ENCODE peak calls at places on chromosomes 3 and 15, in ten cellular contexts. One of them, this sample, is unnamed.

GRCh38 chr3:10173926-10174435 is 9.3 kb downstream of the IRAK2 start:
- DNase-seq in sigmoid colon: peak; percentile 82
- DNase-seq in BJ: peak; percentile 78
- DNase-seq in fibroblast of lung: peak; percentile 90
- DNase-seq in tibial nerve: peak; percentile 43
- DNase-seq in ascending aorta: peak; percentile 98
- DNase-seq in GM12878: no peak
- DNase-seq in neural progenitor cell: no peak
- DNase-seq in colonic mucosa: no peak
- DNase-seq in RWPE2: no peak
- DNase-seq in this sample: no peak

GRCh38 chr3:63763156-63763555 is 55.9 kb upstream of the C3orf49 start:
- DNase-seq in BJ: peak; percentile 13
- DNase-seq in fibroblast of lung: no peak
- DNase-seq in neural progenitor cell: no peak
- DNase-seq in tibial nerve: no peak
- DNase-seq in RWPE2: no peak
- DNase-seq in GM12878: no peak
- DNase-seq in colonic mucosa: no peak
- DNase-seq in sigmoid colon: no peak
- DNase-seq in ascending aorta: no peak
- DNase-seq in this sample: no peak

GRCh38 chr3:112333386-112334334 is 704 bp downstream of the CD200 start:
- DNase-seq in RWPE2: no peak
- DNase-seq in ascending aorta: no peak
- DNase-seq in colonic mucosa: peak; percentile 35
- DNase-seq in neural progenitor cell: peak; percentile 60
- DNase-seq in BJ: no peak
- DNase-seq in fibroblast of lung: peak; percentile 48
- DNase-seq in GM12878: no peak
- DNase-seq in sigmoid colon: no peak
- DNase-seq in tibial nerve: no peak
- DNase-seq in this sample: no peak

GRCh38 chr3:51621091-51621892 is 49.8 kb upstream of the TEX264 start:
- DNase-seq in GM12878: no peak
- DNase-seq in BJ: no peak
- DNase-seq in ascending aorta: no peak
- DNase-seq in colonic mucosa: no peak
- DNase-seq in RWPE2: no peak
- DNase-seq in tibial nerve: no peak
- DNase-seq in sigmoid colon: no peak
- DNase-seq in neural progenitor cell: no peak
- DNase-seq in fibroblast of lung: peak; percentile 56
- DNase-seq in this sample: no peak

GRCh38 chr3:127386490-127386889 is 98.6 kb upstream of the PRR20G start:
- DNase-seq in BJ: no peak
- DNase-seq in fibroblast of lung: no peak
- DNase-seq in GM12878: no peak
- DNase-seq in neural progenitor cell: no peak
- DNase-seq in RWPE2: no peak
- DNase-seq in ascending aorta: no peak
- DNase-seq in colonic mucosa: no peak
- DNase-seq in tibial nerve: no peak
- DNase-seq in sigmoid colon: no peak
- DNase-seq in this sample: no peak

GRCh38 chr3:94101860-94102259 is 39.0 kb downstream of the NSUN3 start:
- DNase-seq in GM12878: no peak
- DNase-seq in colonic mucosa: no peak
- DNase-seq in ascending aorta: no peak
- DNase-seq in RWPE2: no peak
- DNase-seq in tibial nerve: no peak
- DNase-seq in neural progenitor cell: no peak
- DNase-seq in fibroblast of lung: peak; percentile 15
- DNase-seq in BJ: no peak
- DNase-seq in sigmoid colon: no peak
- DNase-seq in this sample: no peak

GRCh38 chr3:62046326-62046725 is 327.0 kb downstream of the FEZF2 start:
- DNase-seq in RWPE2: no peak
- DNase-seq in tibial nerve: no peak
- DNase-seq in GM12878: no peak
- DNase-seq in sigmoid colon: no peak
- DNase-seq in ascending aorta: no peak
- DNase-seq in fibroblast of lung: no peak
- DNase-seq in colonic mucosa: no peak
- DNase-seq in BJ: no peak
- DNase-seq in neural progenitor cell: no peak
- DNase-seq in this sample: no peak

GRCh38 chr15:59691194-59691805 is 2.2 kb upstream of the BNIP2 start:
- DNase-seq in ascending aorta: peak; percentile 73
- DNase-seq in BJ: no peak
- DNase-seq in tibial nerve: no peak
- DNase-seq in RWPE2: no peak
- DNase-seq in fibroblast of lung: peak; percentile 71
- DNase-seq in GM12878: peak; percentile 13
- DNase-seq in neural progenitor cell: peak; percentile 37
- DNase-seq in colonic mucosa: peak; percentile 55
- DNase-seq in sigmoid colon: no peak
- DNase-seq in this sample: peak; percentile 18

GRCh38 chr15:56741541-56741940 is 8.2 kb upstream of the ZNF280D start:
- DNase-seq in neural progenitor cell: no peak
- DNase-seq in RWPE2: no peak
- DNase-seq in BJ: peak; percentile 31
- DNase-seq in ascending aorta: no peak
- DNase-seq in sigmoid colon: no peak
- DNase-seq in colonic mucosa: no peak
- DNase-seq in fibroblast of lung: no peak
- DNase-seq in tibial nerve: no peak
- DNase-seq in GM12878: no peak
- DNase-seq in this sample: no peak

GRCh38 chr3:146612015-146612414 is 6.9 kb upstream of the PLSCR5 start:
- DNase-seq in ascending aorta: no peak
- DNase-seq in RWPE2: no peak
- DNase-seq in GM12878: no peak
- DNase-seq in sigmoid colon: no peak
- DNase-seq in BJ: no peak
- DNase-seq in colonic mucosa: no peak
- DNase-seq in neural progenitor cell: no peak
- DNase-seq in fibroblast of lung: no peak
- DNase-seq in tibial nerve: no peak
- DNase-seq in this sample: no peak

DNA sequence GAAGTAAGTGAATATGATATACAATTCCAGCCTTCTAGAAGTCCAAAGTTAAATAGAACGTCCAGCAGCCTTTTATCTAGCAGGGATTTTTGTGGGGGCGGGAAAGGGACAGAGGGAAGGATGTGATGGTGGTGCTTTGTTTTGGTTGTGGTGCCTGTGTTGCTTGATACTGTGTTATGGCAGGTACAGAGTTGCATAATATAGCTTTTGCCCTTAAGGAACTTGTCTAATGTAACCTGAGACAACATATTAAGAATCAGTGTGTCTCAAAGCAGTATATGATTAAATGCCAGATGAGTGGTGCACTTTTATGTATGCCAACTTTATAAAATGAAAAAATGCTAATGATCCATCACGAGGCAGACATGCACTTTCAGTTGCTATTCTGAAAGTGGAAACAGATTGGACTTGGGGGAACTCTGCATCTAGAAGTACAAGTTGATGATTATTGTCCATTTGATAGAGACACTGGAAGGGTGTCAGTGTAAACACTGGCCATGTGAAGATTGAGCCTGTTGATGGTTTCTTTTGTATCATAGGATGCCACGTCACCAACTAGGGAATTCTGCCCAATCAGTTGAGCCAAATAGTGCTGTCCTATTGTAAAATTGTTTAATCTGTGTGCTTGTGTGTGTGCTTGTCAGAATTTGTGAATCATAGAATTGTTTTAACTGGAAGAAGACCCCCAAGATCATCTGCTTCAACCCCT is 23.0 kb downstream of the NEO1 start:
- DNase-seq in tibial nerve: no peak
- DNase-seq in neural progenitor cell: no peak
- DNase-seq in BJ: no peak
- DNase-seq in RWPE2: no peak
- DNase-seq in colonic mucosa: no peak
- DNase-seq in sigmoid colon: no peak
- DNase-seq in GM12878: no peak
- DNase-seq in ascending aorta: no peak
- DNase-seq in fibroblast of lung: no peak
- DNase-seq in this sample: no peak
- H3K4me3 ChIP-seq in tibial nerve: no peak overlapping the region
- H3K4me3 ChIP-seq in neural progenitor cell: no peak overlapping the region
- H3K4me3 ChIP-seq in BJ: no peak overlapping the region
- H3K4me3 ChIP-seq in RWPE2: no peak overlapping the region
- H3K4me3 ChIP-seq in colonic mucosa: no peak overlapping the region
- H3K4me3 ChIP-seq in sigmoid colon: no peak overlapping the region
- H3K4me3 ChIP-seq in GM12878: no peak overlapping the region
- H3K4me3 ChIP-seq in ascending aorta: no peak overlapping the region
- H3K4me3 ChIP-seq in fibroblast of lung: no peak overlapping the region
- H3K4me3 ChIP-seq in this sample: no peak overlapping the region

GRCh38 chr3:70531063-70531657 is 218.7 kb upstream of the MDFIC2 start:
- DNase-seq in GM12878: no peak
- DNase-seq in fibroblast of lung: peak; percentile 67
- DNase-seq in ascending aorta: no peak
- DNase-seq in tibial nerve: no peak
- DNase-seq in colonic mucosa: no peak
- DNase-seq in RWPE2: no peak
- DNase-seq in BJ: no peak
- DNase-seq in sigmoid colon: no peak
- DNase-seq in neural progenitor cell: peak; percentile 25
- DNase-seq in this sample: no peak
- TF ChIP-seq CTCF in GM12878: peak; percentile 29
- TF ChIP-seq CTCF in fibroblast of lung: peak; percentile 70
- TF ChIP-seq CTCF in ascending aorta: peak; percentile 57
- TF ChIP-seq CTCF in tibial nerve: peak; percentile 55
- TF ChIP-seq CTCF in colonic mucosa: peak; percentile 32
- TF ChIP-seq CTCF in RWPE2: peak; percentile 89
- TF ChIP-seq CTCF in BJ: peak; percentile 58
- TF ChIP-seq CTCF in sigmoid colon: peak; percentile 16
- TF ChIP-seq CTCF in neural progenitor cell: peak; percentile 75
- TF ChIP-seq CTCF in this sample: peak; percentile 39

DNA sequence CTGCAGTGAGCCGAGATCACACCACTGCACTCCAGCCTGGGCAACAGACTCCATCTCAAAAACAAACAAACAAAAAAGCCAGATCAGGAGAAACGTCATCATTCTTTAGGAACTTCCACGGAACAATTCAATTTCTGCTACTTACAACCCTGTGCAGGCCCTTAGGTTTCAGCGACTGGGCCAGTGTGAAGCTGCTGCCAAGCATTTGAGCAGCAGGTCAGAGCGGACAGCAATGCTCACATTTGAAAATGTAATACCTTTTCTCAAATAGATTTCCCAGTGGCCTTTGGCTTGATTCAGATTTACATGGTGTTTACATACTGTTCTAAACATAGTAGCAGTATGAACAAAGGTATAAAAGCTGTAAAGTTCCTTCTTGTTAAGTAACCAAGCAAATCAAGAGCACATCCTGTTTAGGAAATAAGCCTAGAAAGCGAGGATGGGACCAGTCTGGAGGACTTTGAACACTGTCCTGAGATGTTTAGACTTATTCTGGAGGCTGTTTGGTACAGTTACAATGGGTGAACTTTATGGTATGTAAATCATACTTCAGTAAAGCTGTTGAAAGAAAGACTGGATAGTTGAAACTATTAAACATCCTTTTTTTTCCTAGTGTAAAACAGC is 141.2 kb downstream of the HCN4 start:
- DNase-seq in colonic mucosa: peak; percentile 21
- DNase-seq in BJ: no peak
- DNase-seq in sigmoid colon: no peak
- DNase-seq in tibial nerve: no peak
- DNase-seq in RWPE2: no peak
- DNase-seq in ascending aorta: no peak
- DNase-seq in fibroblast of lung: no peak
- DNase-seq in neural progenitor cell: no peak
- DNase-seq in GM12878: no peak
- DNase-seq in this sample: no peak
- H3K27me3 ChIP-seq in colonic mucosa: no peaks in the 10 kb centered on the region
- H3K27me3 ChIP-seq in BJ: no peaks in the 10 kb centered on the region
- H3K27me3 ChIP-seq in sigmoid colon: no peaks in the 10 kb centered on the region
- H3K27me3 ChIP-seq in tibial nerve: no peaks in the 10 kb centered on the region
- H3K27me3 ChIP-seq in RWPE2: no peaks in the 10 kb centered on the region
- H3K27me3 ChIP-seq in ascending aorta: no peaks in the 10 kb centered on the region
- H3K27me3 ChIP-seq in fibroblast of lung: no peaks in the 10 kb centered on the region
- H3K27me3 ChIP-seq in neural progenitor cell: no peaks in the 10 kb centered on the region
- H3K27me3 ChIP-seq in GM12878: no peaks in the 10 kb centered on the region
- H3K27me3 ChIP-seq in this sample: no peaks in the 10 kb centered on the region

GRCh38 chr15:90620379-90621134 is 90.8 kb downstream of the CRTC3 start:
- DNase-seq in colonic mucosa: no peak
- DNase-seq in fibroblast of lung: peak; percentile 21
- DNase-seq in neural progenitor cell: no peak
- DNase-seq in ascending aorta: no peak
- DNase-seq in sigmoid colon: no peak
- DNase-seq in BJ: no peak
- DNase-seq in RWPE2: no peak
- DNase-seq in tibial nerve: no peak
- DNase-seq in GM12878: peak; percentile 27
- DNase-seq in this sample: peak; percentile 52

GRCh38 chr15:90619939-90620338 is 90.2 kb downstream of the CRTC3 start:
- DNase-seq in BJ: no peak
- DNase-seq in colonic mucosa: no peak
- DNase-seq in sigmoid colon: no peak
- DNase-seq in neural progenitor cell: no peak
- DNase-seq in fibroblast of lung: no peak
- DNase-seq in GM12878: no peak
- DNase-seq in ascending aorta: no peak
- DNase-seq in tibial nerve: no peak
- DNase-seq in RWPE2: no peak
- DNase-seq in this sample: peak; percentile 13

GRCh38 chr15:90617668-90618097 is 88.0 kb downstream of the CRTC3 start:
- DNase-seq in tibial nerve: no peak
- DNase-seq in fibroblast of lung: peak; percentile 38
- DNase-seq in ascending aorta: no peak
- DNase-seq in sigmoid colon: no peak
- DNase-seq in BJ: no peak
- DNase-seq in colonic mucosa: no peak
- DNase-seq in neural progenitor cell: no peak
- DNase-seq in GM12878: no peak
- DNase-seq in RWPE2: no peak
- DNase-seq in this sample: no peak

GRCh38 chr15:90618330-90619136 is 88.8 kb downstream of the CRTC3 start:
- DNase-seq in RWPE2: no peak
- DNase-seq in tibial nerve: no peak
- DNase-seq in ascending aorta: no peak
- DNase-seq in fibroblast of lung: no peak
- DNase-seq in BJ: no peak
- DNase-seq in neural progenitor cell: no peak
- DNase-seq in GM12878: no peak
- DNase-seq in colonic mucosa: no peak
- DNase-seq in sigmoid colon: no peak
- DNase-seq in this sample: no peak

DNA sequence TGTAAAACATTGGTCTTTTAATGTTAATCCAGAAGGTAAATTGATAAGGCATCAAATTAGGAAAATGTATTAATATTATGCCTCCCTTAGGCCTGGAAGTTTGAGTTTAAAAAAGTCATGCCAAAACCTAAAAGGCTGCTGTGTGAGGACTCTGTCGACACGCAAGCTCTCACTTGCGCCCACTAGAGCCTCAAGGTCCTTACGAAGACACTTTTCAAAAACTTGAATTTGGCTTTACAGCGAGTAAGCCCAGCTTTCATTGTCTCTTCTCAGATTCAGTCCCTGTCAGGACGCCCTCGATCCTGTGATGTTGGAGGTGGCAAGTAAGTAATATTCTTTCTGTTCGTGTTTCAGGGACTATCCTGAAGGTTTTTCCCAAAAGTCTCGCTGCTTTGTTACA is 89.7 kb downstream of the CRTC3 start:
- DNase-seq in BJ: no peak
- DNase-seq in neural progenitor cell: no peak
- DNase-seq in ascending aorta: no peak
- DNase-seq in colonic mucosa: no peak
- DNase-seq in sigmoid colon: no peak
- DNase-seq in RWPE2: no peak
- DNase-seq in tibial nerve: no peak
- DNase-seq in fibroblast of lung: no peak
- DNase-seq in GM12878: no peak
- DNase-seq in this sample: no peak
- H3K4me3 ChIP-seq in BJ: no peak overlapping the region
- H3K4me3 ChIP-seq in neural progenitor cell: no peak overlapping the region
- H3K4me3 ChIP-seq in ascending aorta: no peak overlapping the region
- H3K4me3 ChIP-seq in colonic mucosa: no peak overlapping the region
- H3K4me3 ChIP-seq in sigmoid colon: no peak overlapping the region
- H3K4me3 ChIP-seq in RWPE2: no peak overlapping the region
- H3K4me3 ChIP-seq in tibial nerve: no peak overlapping the region
- H3K4me3 ChIP-seq in fibroblast of lung: no peak overlapping the region
- H3K4me3 ChIP-seq in GM12878: no peak overlapping the region
- H3K4me3 ChIP-seq in this sample: no peak overlapping the region